ENCODE peak calls at places on chromosome 15, in nine cellular contexts. One of them, this sample, is unnamed.

GRCh38 chr15:77144028-77144427 is 73.1 kb upstream of the TSPAN3 start:
- DNase-seq in RKO: no peak
- DNase-seq in WTC11: no peak
- DNase-seq in AG04450: no peak
- DNase-seq in fibroblast of pulmonary artery: peak
- DNase-seq in C1 segment of cervical spinal cord: no peak
- DNase-seq in T-cell: no peak
- DNase-seq in aorta: no peak
- DNase-seq in iPS-NIHi11: no peak
- DNase-seq in this sample: no peak

GRCh38 chr15:40743921-40744809 is 10.9 kb downstream of the RMDN3 start:
- DNase-seq in RKO: peak
- DNase-seq in WTC11: no peak
- DNase-seq in AG04450: no peak
- DNase-seq in fibroblast of pulmonary artery: peak
- DNase-seq in C1 segment of cervical spinal cord: no peak
- DNase-seq in T-cell: peak
- DNase-seq in aorta: no peak
- DNase-seq in iPS-NIHi11: no peak
- DNase-seq in this sample: no peak

GRCh38 chr15:39587291-39587909 is 6.5 kb downstream of the THBS1 start:
- DNase-seq in RKO: no peak
- DNase-seq in WTC11: no peak
- DNase-seq in AG04450: no peak
- DNase-seq in fibroblast of pulmonary artery: peak
- DNase-seq in C1 segment of cervical spinal cord: no peak
- DNase-seq in T-cell: no peak
- DNase-seq in aorta: no peak
- DNase-seq in iPS-NIHi11: no peak
- DNase-seq in this sample: no peak

GRCh38 chr15:92629975-92630626 is 25.5 kb downstream of the FAM174B start:
- DNase-seq in RKO: no peak
- DNase-seq in WTC11: no peak
- DNase-seq in AG04450: no peak
- DNase-seq in fibroblast of pulmonary artery: no peak
- DNase-seq in C1 segment of cervical spinal cord: no peak
- DNase-seq in T-cell: no peak
- DNase-seq in aorta: no peak
- DNase-seq in iPS-NIHi11: no peak
- DNase-seq in this sample: no peak

GRCh38 chr15:76341366-76342045 is 4.9 kb downstream of the ISL2 start:
- DNase-seq in RKO: no peak
- DNase-seq in WTC11: peak
- DNase-seq in AG04450: no peak
- DNase-seq in fibroblast of pulmonary artery: no peak
- DNase-seq in C1 segment of cervical spinal cord: no peak
- DNase-seq in T-cell: no peak
- DNase-seq in aorta: no peak
- DNase-seq in iPS-NIHi11: no peak
- DNase-seq in this sample: peak

GRCh38 chr15:70376929-70377691 is 279.4 kb upstream of the TLE3 start:
- DNase-seq in RKO: no peak
- DNase-seq in WTC11: no peak
- DNase-seq in AG04450: no peak
- DNase-seq in fibroblast of pulmonary artery: peak
- DNase-seq in C1 segment of cervical spinal cord: peak
- DNase-seq in T-cell: no peak
- DNase-seq in aorta: peak
- DNase-seq in iPS-NIHi11: peak
- DNase-seq in this sample: peak

GRCh38 chr15:65215496-65215895 is 4.2 kb upstream of the CILP start:
- DNase-seq in RKO: no peak
- DNase-seq in WTC11: no peak
- DNase-seq in AG04450: no peak
- DNase-seq in fibroblast of pulmonary artery: no peak
- DNase-seq in C1 segment of cervical spinal cord: no peak
- DNase-seq in T-cell: no peak
- DNase-seq in aorta: no peak
- DNase-seq in iPS-NIHi11: no peak
- DNase-seq in this sample: no peak

GRCh38 chr15:33211409-33211808 is 16.9 kb upstream of the FMN1 start:
- DNase-seq in RKO: no peak
- DNase-seq in WTC11: no peak
- DNase-seq in AG04450: no peak
- DNase-seq in fibroblast of pulmonary artery: no peak
- DNase-seq in C1 segment of cervical spinal cord: no peak
- DNase-seq in T-cell: no peak
- DNase-seq in aorta: no peak
- DNase-seq in iPS-NIHi11: no peak
- DNase-seq in this sample: no peak

GRCh38 chr15:85854345-85855097 is 59.8 kb upstream of the KLHL25 start:
- DNase-seq in RKO: peak
- DNase-seq in WTC11: peak
- DNase-seq in AG04450: no peak
- DNase-seq in fibroblast of pulmonary artery: peak
- DNase-seq in C1 segment of cervical spinal cord: peak
- DNase-seq in T-cell: no peak
- DNase-seq in aorta: no peak
- DNase-seq in iPS-NIHi11: peak
- DNase-seq in this sample: peak

GRCh38 chr15:38535451-38536200 is 29.0 kb downstream of the RASGRP1 start:
- DNase-seq in RKO: no peak
- DNase-seq in WTC11: no peak
- DNase-seq in AG04450: no peak
- DNase-seq in fibroblast of pulmonary artery: no peak
- DNase-seq in C1 segment of cervical spinal cord: peak
- DNase-seq in T-cell: no peak
- DNase-seq in aorta: no peak
- DNase-seq in iPS-NIHi11: no peak
- DNase-seq in this sample: no peak

GRCh38 chr15:52146776-52147175 is 34.2 kb upstream of the BCL2L10 start:
- DNase-seq in RKO: no peak
- DNase-seq in WTC11: no peak
- DNase-seq in AG04450: no peak
- DNase-seq in fibroblast of pulmonary artery: no peak
- DNase-seq in C1 segment of cervical spinal cord: no peak
- DNase-seq in T-cell: no peak
- DNase-seq in aorta: no peak
- DNase-seq in iPS-NIHi11: no peak
- DNase-seq in this sample: no peak

GRCh38 chr15:89067751-89068150 is 20.5 kb upstream of the ABHD2 start:
- DNase-seq in RKO: no peak
- DNase-seq in WTC11: no peak
- DNase-seq in AG04450: no peak
- DNase-seq in fibroblast of pulmonary artery: no peak
- DNase-seq in C1 segment of cervical spinal cord: no peak
- DNase-seq in T-cell: no peak
- DNase-seq in aorta: no peak
- DNase-seq in iPS-NIHi11: no peak
- DNase-seq in this sample: no peak